ENCODE peak calls at places on chromosomes 11 and 22, in four cellular contexts. H, Z, C and Q are unnamed samples.

GRCh38 chr11:107916671-107917241 is 11.5 kb upstream of the RAB39A start:
- DNase-seq in H (peak; percentile 4), Z (peak; percentile 57), C (no peak), Q (no peak)

GRCh38 chr11:67211656-67212436 is 54.4 kb upstream of the GRK2 start:
- DNase-seq in H (no peak), Z (no peak), C (no peak), Q (no peak)

GRCh38 chr22:29700206-29700948 is 19.4 kb upstream of the CABP7 start:
- DNase-seq in H (peak; percentile 40), Z (no peak), C (no peak), Q (no peak)

GRCh38 chr22:47393191-47393590 is 630.7 kb downstream of the TBC1D22A start:
- DNase-seq in H (no peak), Z (no peak), C (no peak), Q (no peak)

GRCh38 chr22:27871306-27872014 is 47.6 kb downstream of the PITPNB start:
- DNase-seq in H (no peak), Z (no peak), C (no peak), Q (no peak)

GRCh38 chr11:114133548-114134329 is 74.2 kb downstream of the ZBTB16 start:
- DNase-seq in H (no peak), Z (no peak), C (no peak), Q (no peak)

GRCh38 chr11:109978895-109979294 is 114.3 kb upstream of the ZC3H12C start:
- DNase-seq in H (no peak), Z (peak; percentile 16), C (no peak), Q (no peak)

GRCh38 chr11:92226331-92227232 is 2.0 kb downstream of the FAT3 start:
- DNase-seq in H (peak; percentile 82), Z (no peak), C (no peak), Q (no peak)

GRCh38 chr11:10561947-10562346 is 6.5 kb downstream of the LYVE1 start:
- DNase-seq in H (no peak), Z (no peak), C (no peak), Q (peak; percentile 10)

GRCh38 chr11:113274708-113275582 is 39.4 kb upstream of the TTC12 start:
- DNase-seq in H (peak; percentile 77), Z (peak; percentile 19), C (peak; percentile 21), Q (peak; percentile 36)

GRCh38 chr22:28414017-28414416 is 265.6 kb downstream of the TTC28 start:
- DNase-seq in H (no peak), Z (no peak), C (no peak), Q (no peak)

GRCh38 chr11:2576536-2576935 is 123.3 kb downstream of the KCNQ1OT1 start:
- DNase-seq in H (no peak), Z (no peak), C (no peak), Q (no peak)

GRCh38 chr11:120612363-120613263 is 101.1 kb downstream of the GRIK4 start:
- DNase-seq in H (no peak), Z (no peak), C (no peak), Q (peak; percentile 7)

GRCh38 chr11:61976420-61976800 is 9.0 kb upstream of the FTH1 start:
- DNase-seq in H (no peak), Z (no peak), C (no peak), Q (no peak)

GRCh38 chr11:46001427-46002049 is 79.1 kb downstream of the LARGE2 start:
- DNase-seq in H (no peak), Z (no peak), C (no peak), Q (no peak)

GRCh38 chr11:61132646-61133045 is 28.6 kb downstream of the VPS37C start:
- DNase-seq in H (no peak), Z (no peak), C (no peak), Q (no peak)

GRCh38 chr11:65894034-65894591 is 3.6 kb downstream of the CCDC85B start:
- DNase-seq in H (no peak), Z (peak; percentile 37), C (no peak), Q (no peak)

GRCh38 chr11:130631119-130631518 is 182.7 kb downstream of the ADAMTS15 start:
- DNase-seq in H (no peak), Z (peak; percentile 98), C (no peak), Q (peak; percentile 99)

GRCh38 chr11:86695391-86695790 is 23.0 kb upstream of the ME3 start:
- DNase-seq in H (no peak), Z (peak; percentile 20), C (no peak), Q (no peak)

GRCh38 chr11:121557348-121557747 is 104.6 kb upstream of the SORL1-AS1 start:
- DNase-seq in H (no peak), Z (peak; percentile 40), C (no peak), Q (no peak)

GRCh38 chr11:69374110-69374981 is 80.4 kb downstream of the MYEOV start:
- DNase-seq in H (no peak), Z (no peak), C (no peak), Q (no peak)

GRCh38 chr11:130761560-130762220 is 154.6 kb downstream of the SNX19 start:
- DNase-seq in H (no peak), Z (no peak), C (no peak), Q (no peak)

GRCh38 chr11:69948256-69949141 is 129.3 kb upstream of the FGF3 start:
- DNase-seq in H (peak; percentile 52), Z (peak; percentile 98), C (no peak), Q (peak; percentile 61)

GRCh38 chr11:84824624-84825023 is 802.5 kb downstream of the DLG2 start:
- DNase-seq in H (no peak), Z (no peak), C (no peak), Q (no peak)

GRCh38 chr11:67345949-67346819 is 7.2 kb downstream of the POLD4 start:
- DNase-seq in H (peak; percentile 12), Z (peak; percentile 99), C (no peak), Q (peak; percentile 99)

GRCh38 chr11:96447711-96448110 is 57.9 kb downstream of the JRKL start:
- DNase-seq in H (peak; percentile 71), Z (no peak), C (no peak), Q (no peak)

GRCh38 chr11:134741453-134742227 is 329.6 kb upstream of the B3GAT1 start:
- DNase-seq in H (no peak), Z (no peak), C (no peak), Q (no peak)

GRCh38 chr22:37636186-37636948 is 3.1 kb upstream of the SH3BP1 start:
- DNase-seq in H (no peak), Z (no peak), C (no peak), Q (no peak)

GRCh38 chr22:37501610-37502341 is 15.6 kb upstream of the MFNG start:
- DNase-seq in H (no peak), Z (peak; percentile 90), C (no peak), Q (no peak)

GRCh38 chr11:68343761-68344256 is 31.4 kb downstream of the LRP5 start:
- DNase-seq in H (no peak), Z (no peak), C (no peak), Q (no peak)

GRCh38 chr22:37639771-37640590 is 512 bp downstream of the SH3BP1 start:
- DNase-seq in H (no peak), Z (no peak), C (no peak), Q (no peak)

GRCh38 chr11:35304393-35304790 is 115.0 kb downstream of the SLC1A2 start:
- DNase-seq in H (no peak), Z (peak; percentile 55), C (no peak), Q (peak; percentile 58)

GRCh38 chr11:36057372-36058045 is 113.6 kb downstream of the LDLRAD3 start:
- DNase-seq in H (no peak), Z (no peak), C (no peak), Q (no peak)